ENCODE peak calls at places on chromosomes 6 and 20, in eight cellular contexts. Y, M, E, H, J, I, U and Z are unnamed samples.

GRCh38 chr20:45850238-45850637 is 7.0 kb downstream of the ACOT8 start:
- DNase-seq in Y (no peak), J (no peak), I (no peak), E (no peak), M (no peak), U (no peak), H (no peak), Z (no peak)

GRCh38 chr6:157380779-157381561 is at the start of gene ZDHHC14:
- DNase-seq in M (peak), J (peak), Y (peak), I (peak), U (peak), E (peak), H (peak), Z (peak)

GRCh38 chr6:106974337-106974998 is at the start of gene CD24:
- DNase-seq in Y (no peak), I (peak), H (peak), M (no peak), U (peak), J (peak), E (no peak), Z (peak)

GRCh38 chr6:128412680-128413079 is 107.7 kb downstream of the PTPRK start:
- DNase-seq in E (no peak), I (peak), U (no peak), Y (no peak), M (no peak), H (no peak), J (no peak), Z (no peak)

GRCh38 chr6:92459606-92460005 is 959.8 kb downstream of the EPHA7 start:
- DNase-seq in U (no peak), J (no peak), I (no peak), M (no peak), E (no peak), H (no peak), Y (no peak), Z (no peak)

GRCh38 chr6:105814745-105815536 is 271.2 kb upstream of the PRDM1 start:
- DNase-seq in M (no peak), I (no peak), U (no peak), Y (no peak), H (no peak), J (no peak), E (no peak), Z (no peak)

GRCh38 chr20:49510562-49511117 is 28.2 kb upstream of the KCNB1 start:
- DNase-seq in J (no peak), U (no peak), I (peak), H (peak), M (peak), Y (no peak), E (peak), Z (peak)

GRCh38 chr6:42890311-42891198 is 11.1 kb downstream of the RPL7L1 start:
- DNase-seq in U (peak), H (peak), J (peak), Y (peak), M (peak), E (peak), I (peak), Z (peak)

GRCh38 chr6:31805939-31806469 is 762 bp downstream of the LSM2 start:
- DNase-seq in I (no peak), E (no peak), H (no peak), U (peak), M (no peak), J (no peak), Y (no peak), Z (no peak)

GRCh38 chr6:33419580-33420492 is at the start of gene SYNGAP1:
- DNase-seq in J (peak), H (no peak), M (peak), E (peak), Y (no peak), U (peak), I (peak), Z (peak)

GRCh38 chr20:35133006-35133405 is 14.1 kb downstream of the EDEM2 start:
- DNase-seq in M (no peak), E (no peak), U (no peak), I (no peak), H (no peak), Y (no peak), J (no peak), Z (no peak)

GRCh38 chr20:31945319-31945718 is 6.5 kb downstream of the PDRG1 start:
- DNase-seq in E (no peak), M (no peak), U (no peak), H (no peak), Y (no peak), I (no peak), J (no peak), Z (no peak)

GRCh38 chr6:61867635-61868034 is 418.4 kb downstream of the KHDRBS2 start:
- DNase-seq in J (no peak), E (no peak), H (no peak), Y (no peak), M (no peak), I (no peak), U (no peak), Z (no peak)

GRCh38 chr6:61868507-61869080 is 417.4 kb downstream of the KHDRBS2 start:
- DNase-seq in U (peak), J (no peak), Y (no peak), E (no peak), H (no peak), M (no peak), I (no peak), Z (no peak)

GRCh38 chr6:61869632-61870400 is 416.2 kb downstream of the KHDRBS2 start:
- DNase-seq in M (no peak), U (no peak), Y (no peak), I (no peak), H (no peak), J (no peak), E (no peak), Z (no peak)
- H3K4me3 ChIP-seq in M (no peak), U (no peak), Y (no peak), I (no peak), H (no peak), J (no peak), E (no peak), Z (no peak)

GRCh38 chr6:163589401-163589800 is 174.9 kb downstream of the QKI start:
- DNase-seq in U (no peak), I (no peak), J (no peak), E (no peak), H (no peak), M (no peak), Y (no peak), Z (no peak)

GRCh38 chr6:163588211-163588919 is 173.8 kb downstream of the QKI start:
- DNase-seq in J (no peak), I (peak), H (no peak), M (no peak), U (no peak), E (no peak), Y (no peak), Z (peak)

GRCh38 chr6:163586888-163587287 is 172.4 kb downstream of the QKI start:
- DNase-seq in U (no peak), Y (no peak), J (no peak), M (no peak), E (no peak), H (no peak), I (no peak), Z (no peak)

GRCh38 chr6:163583558-163583957 is 169.0 kb downstream of the QKI start:
- DNase-seq in J (no peak), E (no peak), Y (no peak), M (no peak), I (no peak), U (no peak), H (no peak), Z (no peak)

DNA sequence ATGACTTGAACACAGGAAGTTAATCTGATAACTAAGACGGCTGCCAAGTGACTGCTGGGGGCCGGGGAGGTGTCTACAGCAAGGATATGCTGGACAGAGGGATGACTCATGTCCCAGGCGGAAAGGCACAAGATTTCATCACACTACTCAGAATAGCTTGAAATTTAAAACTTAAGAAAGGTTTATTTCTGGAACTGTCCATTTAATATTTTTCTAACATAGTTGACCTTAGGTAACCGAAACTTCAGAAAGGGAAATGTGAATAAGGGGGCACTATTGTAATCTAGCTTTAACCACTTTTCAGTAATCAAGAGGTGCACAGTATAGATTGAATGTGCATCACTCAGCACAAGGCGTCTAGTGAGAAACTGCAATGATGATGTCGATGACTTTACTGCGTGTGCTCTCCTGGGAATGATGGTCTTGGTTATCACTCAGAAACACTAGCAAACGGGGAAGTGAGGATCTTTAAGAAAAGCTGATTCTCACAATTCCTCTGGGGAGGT is 171.5 kb downstream of the QKI start:
- DNase-seq in J (no peak), H (no peak), E (no peak), Y (no peak), I (peak), M (peak), U (no peak), Z (no peak)
- H3K4me3 ChIP-seq in J (no peak), H (no peak), E (no peak), Y (no peak), I (no peak), M (peak), U (no peak), Z (no peak)

DNA sequence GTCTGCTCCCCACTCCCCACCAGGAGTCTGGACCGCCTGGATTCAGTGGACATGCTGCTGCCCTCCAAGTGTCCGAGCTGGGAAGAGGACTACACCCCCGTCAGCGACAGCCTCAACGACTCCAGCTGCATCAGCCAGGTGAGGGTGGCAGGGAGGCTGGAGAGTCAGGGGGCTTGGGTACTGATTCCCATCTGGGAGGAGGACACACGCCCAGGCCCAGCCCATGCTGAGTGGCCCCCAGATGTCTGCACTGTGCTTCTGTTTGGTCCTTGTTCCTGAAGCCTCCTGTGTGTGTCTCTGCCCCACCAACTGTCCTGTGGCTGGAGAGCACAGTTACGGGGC is 101.6 kb upstream of the MYL9 start:
- DNase-seq in Y (no peak), J (no peak), M (no peak), I (no peak), E (no peak), U (no peak), H (no peak), Z (no peak)
- H3K4me3 ChIP-seq in Y (no peak), J (no peak), M (no peak), I (no peak), E (no peak), U (no peak), H (no peak), Z (no peak)

DNA sequence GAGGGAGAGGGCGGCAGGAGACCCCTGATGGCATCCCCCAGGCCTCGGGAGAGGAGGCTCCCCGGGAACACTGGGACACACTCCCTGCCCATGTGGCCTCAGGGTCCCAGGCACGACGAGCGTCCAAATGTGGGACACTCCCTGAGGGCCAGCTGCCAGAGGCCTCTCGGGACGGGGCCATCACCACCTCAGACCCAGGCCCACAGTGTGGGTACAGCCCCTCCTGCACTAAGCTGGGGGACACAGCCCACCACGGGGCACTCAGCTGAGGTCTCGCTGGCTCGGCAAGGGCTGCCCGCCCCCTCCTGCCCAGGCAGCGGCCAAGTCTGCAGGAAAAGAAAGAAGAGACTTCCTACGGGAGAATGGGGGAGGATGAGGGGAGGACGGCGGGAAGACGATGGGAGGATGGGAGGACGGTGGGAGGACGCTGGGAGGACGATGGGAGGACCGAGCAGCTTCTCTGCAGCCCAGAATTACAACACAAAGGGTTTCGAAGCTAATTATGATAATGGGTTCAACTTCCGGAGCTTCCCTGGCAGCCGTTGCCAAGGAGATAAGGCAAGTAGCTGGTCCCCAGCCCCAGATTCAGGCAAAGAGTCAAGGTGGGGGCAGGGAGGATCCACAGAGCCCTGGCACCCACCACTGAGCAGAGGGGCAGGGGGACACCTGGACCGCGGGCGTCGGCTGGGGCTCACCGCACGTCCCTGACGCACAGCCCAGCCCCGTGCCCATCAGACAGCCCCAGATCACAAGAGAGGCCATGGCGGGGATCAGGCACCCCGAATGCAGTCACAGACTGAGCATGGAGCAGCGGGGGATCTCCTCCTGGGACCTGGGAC is 17.5 kb downstream of the KCNQ2 start:
- DNase-seq in M (no peak), H (no peak), E (no peak), U (no peak), I (no peak), Y (no peak), J (peak), Z (no peak)
- H3K4me3 ChIP-seq in M (peak), H (no peak), E (no peak), U (no peak), I (no peak), Y (no peak), J (peak), Z (no peak)

GRCh38 chr6:170438402-170438753 is 114.7 kb downstream of the PSMB1 start:
- DNase-seq in M (peak), I (peak), J (peak), E (peak), Y (no peak), H (peak), U (peak), Z (peak)
- H3K4me3 ChIP-seq in M (peak), I (no peak), J (no peak), E (no peak), Y (no peak), H (no peak), U (no peak), Z (no peak)

GRCh38 chr6:142845624-142846458 is 99.1 kb downstream of the HIVEP2 start:
- DNase-seq in J (peak), I (peak), M (peak), Y (peak), E (peak), H (peak), U (peak), Z (peak)
- H3K4me3 ChIP-seq in J (peak), I (peak), M (peak), Y (peak), E (peak), H (no peak), U (no peak), Z (no peak)

DNA sequence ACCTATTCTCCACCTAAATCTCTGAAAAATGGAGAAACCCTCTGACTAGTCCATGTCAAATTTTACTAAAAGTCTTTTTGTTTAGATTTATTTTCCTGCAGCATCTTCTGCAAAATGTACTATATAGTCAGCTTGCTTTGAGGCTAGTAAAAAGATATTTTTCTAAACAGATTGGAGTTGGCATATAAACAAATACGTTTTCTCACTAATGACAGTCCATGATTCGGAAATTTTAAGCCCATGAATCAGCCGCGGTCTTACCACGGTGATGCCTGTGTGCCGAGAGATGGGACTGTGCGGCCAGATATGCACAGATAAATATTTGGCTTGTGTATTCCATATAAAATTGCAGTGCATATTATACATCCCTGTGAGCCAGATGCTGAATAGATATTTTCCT is 3.2 kb downstream of the FOXC1 start:
- DNase-seq in H (no peak), U (no peak), M (no peak), E (no peak), J (no peak), Y (no peak), I (peak), Z (no peak)
- H3K4me3 ChIP-seq in H (no peak), U (no peak), M (peak), E (no peak), J (no peak), Y (no peak), I (peak), Z (peak)

DNA sequence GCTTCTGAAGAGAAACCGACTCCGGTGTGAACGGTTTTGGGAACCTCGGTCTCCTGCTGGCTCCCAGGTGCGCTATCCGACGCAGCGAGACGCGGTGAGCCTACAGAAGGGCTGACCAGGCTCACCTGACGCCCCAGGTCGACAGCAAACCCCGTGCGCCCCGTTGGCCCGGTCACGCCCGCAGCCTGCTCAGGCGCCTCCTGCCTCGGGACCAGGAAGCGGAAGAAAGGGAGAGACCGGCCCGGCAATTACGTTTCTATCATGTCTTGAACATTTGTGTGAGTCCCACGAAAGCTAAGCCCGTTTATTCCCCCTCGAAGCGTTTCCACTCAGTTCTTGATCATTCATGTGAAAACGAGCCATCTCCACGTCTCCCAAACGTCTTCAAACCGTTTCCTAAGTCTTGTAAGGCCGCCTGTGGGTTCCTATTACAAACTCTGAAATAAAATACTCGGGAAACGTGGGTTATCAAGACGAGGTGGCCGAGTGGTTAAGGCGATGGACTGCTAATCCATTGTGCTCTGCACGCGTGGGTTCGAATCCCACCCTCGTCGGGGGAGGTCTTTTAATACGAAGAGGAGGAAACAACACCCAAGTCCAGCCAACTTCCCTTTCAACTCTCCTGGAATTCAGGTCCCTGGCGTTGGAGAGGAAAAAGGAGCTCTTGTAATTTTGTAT is 150.5 kb upstream of the PRSS16 start:
- DNase-seq in E (no peak), J (no peak), I (peak), U (no peak), H (peak), Y (no peak), M (no peak), Z (no peak)
- H3K4me3 ChIP-seq in E (no peak), J (no peak), I (peak), U (peak), H (peak), Y (peak), M (peak), Z (peak)